ENCODE peak calls at places on chromosomes 5 and 9, in seven cellular contexts. C, Z, V, A, M, S and E are unnamed samples.

GRCh38 chr9:133876144-133876543 is 116.0 kb downstream of the VAV2 start:
- DNase-seq in C (no peak), Z (no peak), V (no peak), A (no peak), M (no peak), S (no peak), E (no peak)

GRCh38 chr9:120791161-120791560 is 2.1 kb downstream of the FBXW2 start:
- DNase-seq in C (no peak), Z (no peak), V (no peak), A (no peak), M (no peak), S (no peak), E (no peak)

GRCh38 chr5:1181451-1182359 is 19.7 kb upstream of the SLC6A19 start:
- DNase-seq in C (no peak), Z (no peak), V (no peak), A (no peak), M (no peak), S (peak), E (no peak)

GRCh38 chr9:87167161-87167560 is 219.9 kb upstream of the GAS1 start:
- DNase-seq in C (no peak), Z (no peak), V (no peak), A (no peak), M (no peak), S (no peak), E (no peak)

GRCh38 chr5:32443145-32443540 is 1.4 kb downstream of the ZFR start:
- DNase-seq in C (no peak), Z (peak), V (no peak), A (no peak), M (no peak), S (no peak), E (no peak)

GRCh38 chr5:1723957-1724821 is 75.4 kb downstream of the MRPL36 start:
- DNase-seq in C (no peak), Z (no peak), V (no peak), A (no peak), M (no peak), S (no peak), E (peak)

GRCh38 chr9:4680178-4680535 is 788 bp downstream of the CDC37L1 start:
- DNase-seq in C (no peak), Z (no peak), V (no peak), A (no peak), M (no peak), S (no peak), E (no peak)

GRCh38 chr5:14268236-14268701 is 125.1 kb downstream of the TRIO start:
- DNase-seq in C (peak), Z (peak), V (peak), A (no peak), M (no peak), S (no peak), E (no peak)

DNA sequence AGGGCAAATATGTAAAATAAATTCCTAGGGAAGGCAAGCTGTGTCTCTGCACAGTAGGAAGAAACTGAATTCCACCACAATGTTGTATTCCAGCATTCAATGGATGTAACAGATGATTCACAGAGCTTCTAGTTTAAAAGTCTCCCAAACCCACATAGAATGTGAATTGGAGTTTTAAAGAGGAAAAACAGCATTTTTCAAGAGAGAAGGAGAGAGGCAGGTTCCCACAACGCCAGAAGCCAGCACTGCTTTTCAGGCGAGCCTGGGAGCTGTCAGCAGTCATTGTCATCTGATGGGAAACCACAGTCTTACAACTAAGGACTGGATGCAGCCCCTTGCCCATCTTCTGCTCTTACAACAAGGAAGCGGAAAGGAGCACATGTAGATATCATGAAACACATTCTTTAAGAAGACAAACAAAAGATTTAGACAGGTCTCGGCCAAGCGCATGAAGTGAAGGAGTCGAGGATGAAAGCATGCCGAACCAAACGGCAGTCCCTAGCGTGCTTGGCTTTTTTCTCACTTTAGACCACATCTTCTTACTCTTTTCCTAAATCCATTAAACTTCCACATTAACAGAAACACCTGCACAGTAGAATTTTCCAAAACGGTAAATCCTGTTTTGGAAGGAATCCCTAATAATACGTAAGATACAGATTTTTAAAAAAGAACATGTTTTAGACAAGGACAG is 611 bp downstream of the DIRAS2 start:
- DNase-seq in C (no peak), Z (no peak), V (no peak), A (no peak), M (no peak), S (no peak), E (no peak)
- H3K4me3 ChIP-seq in C (no peak), Z (no peak), V (peak), A (peak), M (no peak), S (peak), E (no peak)

DNA sequence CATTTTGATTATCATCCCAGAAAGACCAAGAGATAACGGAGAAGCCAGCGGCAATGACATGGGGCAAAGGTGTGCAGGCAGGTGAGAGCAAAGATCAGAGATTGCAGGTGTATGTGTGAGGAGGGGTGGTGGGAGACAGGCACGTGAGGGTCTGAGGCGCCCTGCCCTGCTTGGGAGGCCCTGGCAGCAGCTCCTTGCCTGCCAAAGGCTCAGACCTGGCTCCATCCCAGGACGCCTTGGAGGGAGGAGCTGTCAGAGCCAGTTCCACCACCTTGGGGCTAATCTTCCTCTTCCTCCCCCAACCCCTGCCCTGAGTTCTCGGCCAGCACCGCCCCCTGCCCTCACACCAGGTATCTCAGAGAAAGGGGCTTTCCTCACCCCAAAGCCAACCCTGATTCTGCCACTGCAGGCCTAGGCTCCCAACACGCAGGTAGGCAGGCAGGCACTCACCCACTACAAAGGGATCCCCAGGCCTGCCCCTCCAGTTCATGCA is 2.0 kb downstream of the AQP3 start:
- DNase-seq in C (no peak), Z (no peak), V (no peak), A (no peak), M (no peak), S (peak), E (no peak)
- TF ChIP-seq CTCF in C (no peak), Z (no peak), V (no peak), A (no peak), M (no peak), S (no peak), E (no peak)

DNA sequence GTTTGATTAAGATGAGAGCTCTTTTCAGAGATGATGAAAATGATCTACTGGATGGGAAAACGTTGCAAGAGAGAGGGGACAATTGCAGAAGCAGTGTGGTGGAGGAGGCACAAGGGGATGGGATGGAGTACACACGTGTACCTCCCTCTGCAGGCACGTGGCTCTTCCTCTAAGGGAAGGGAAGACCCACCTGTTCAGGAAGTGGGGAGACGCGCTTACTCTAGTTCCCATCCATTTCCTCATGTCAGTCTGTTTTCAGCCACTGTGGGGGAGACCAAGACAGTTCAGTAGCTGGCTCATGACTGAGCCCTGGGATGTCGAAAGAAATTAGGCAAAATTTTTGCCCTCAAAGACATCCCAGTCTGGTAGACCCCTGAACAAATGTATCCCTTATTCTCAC is 619.2 kb upstream of the CLINT1 start:
- DNase-seq in C (no peak), Z (no peak), V (no peak), A (no peak), M (no peak), S (no peak), E (no peak)
- TF ChIP-seq POLR2A in C (no peak), Z (no peak), V (no peak), A (no peak), M (no peak), S (no peak), E (no peak)

GRCh38 chr5:82107277-82107676 is 135.5 kb downstream of the ATG10 start:
- DNase-seq in C (no peak), Z (peak), V (peak), A (no peak), M (no peak), S (no peak), E (no peak)

GRCh38 chr5:82109013-82109412 is 137.2 kb downstream of the ATG10 start:
- DNase-seq in C (no peak), Z (no peak), V (no peak), A (no peak), M (no peak), S (no peak), E (no peak)

GRCh38 chr5:82115858-82116257 is 144.0 kb downstream of the ATG10 start:
- DNase-seq in C (no peak), Z (no peak), V (no peak), A (no peak), M (no peak), S (no peak), E (no peak)

GRCh38 chr5:82106806-82107205 is 135.0 kb downstream of the ATG10 start:
- DNase-seq in C (no peak), Z (no peak), V (no peak), A (no peak), M (no peak), S (no peak), E (no peak)

GRCh38 chr5:82111191-82111590 is 139.4 kb downstream of the ATG10 start:
- DNase-seq in C (no peak), Z (peak), V (no peak), A (no peak), M (no peak), S (no peak), E (no peak)
- H3K4me3 ChIP-seq in C (no peak), Z (no peak), V (no peak), A (no peak), M (no peak), S (no peak), E (no peak)

DNA sequence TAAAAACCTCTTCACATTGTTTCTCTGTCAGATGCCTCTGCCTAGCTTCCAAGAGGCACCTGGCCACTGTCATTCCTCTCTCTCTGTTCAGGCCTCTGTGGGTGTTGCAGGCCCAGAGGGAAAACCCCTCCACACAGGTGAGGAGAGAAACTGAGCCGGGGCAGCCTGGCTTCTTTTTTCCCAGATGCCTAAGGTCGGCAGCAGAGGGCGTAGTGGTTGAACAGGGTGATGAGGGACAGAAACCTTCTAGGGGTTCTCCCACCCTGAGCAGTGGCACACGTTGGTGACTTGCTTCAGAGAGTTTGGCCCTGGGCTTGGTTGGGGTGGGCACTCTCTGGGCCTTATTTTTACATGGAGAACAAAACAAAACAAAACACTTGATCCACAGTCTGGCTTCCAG is 12.2 kb downstream of the IL9 start:
- DNase-seq in C (no peak), Z (no peak), V (no peak), A (no peak), M (no peak), S (no peak), E (no peak)
- TF ChIP-seq CTCF in C (no peak), Z (peak), V (peak), A (no peak), M (no peak), S (no peak), E (no peak)

DNA sequence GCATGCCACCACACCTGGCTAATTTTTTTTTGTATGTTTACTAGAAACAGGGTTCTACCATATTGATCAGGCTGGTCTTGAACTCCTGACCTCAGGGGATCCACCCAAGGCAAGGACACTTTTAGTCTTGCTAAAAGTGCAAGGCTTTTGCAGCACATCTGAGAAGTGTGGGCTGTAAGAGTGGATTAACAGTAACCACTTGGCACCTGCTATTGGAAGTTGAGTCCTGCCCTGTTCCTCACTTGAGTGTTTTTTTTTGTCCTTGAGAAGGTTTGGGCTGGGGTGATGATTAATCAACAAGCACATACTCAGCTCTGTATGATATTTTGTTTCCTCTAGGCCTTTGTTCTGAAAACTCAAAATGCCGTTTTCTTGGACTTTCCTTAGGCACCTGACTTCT is 37.4 kb downstream of the SNX30 start:
- DNase-seq in C (no peak), Z (no peak), V (no peak), A (no peak), M (no peak), S (no peak), E (no peak)
- TF ChIP-seq POLR2A in C (no peak), Z (no peak), V (no peak), A (no peak), M (no peak), S (no peak), E (no peak)

GRCh38 chr9:123562844-123563346 is 206.9 kb downstream of the CRB2 start:
- DNase-seq in C (no peak), Z (peak), V (no peak), A (peak), M (no peak), S (no peak), E (no peak)
- H3K4me3 ChIP-seq in C (no peak), Z (no peak), V (no peak), A (no peak), M (no peak), S (no peak), E (no peak)

DNA sequence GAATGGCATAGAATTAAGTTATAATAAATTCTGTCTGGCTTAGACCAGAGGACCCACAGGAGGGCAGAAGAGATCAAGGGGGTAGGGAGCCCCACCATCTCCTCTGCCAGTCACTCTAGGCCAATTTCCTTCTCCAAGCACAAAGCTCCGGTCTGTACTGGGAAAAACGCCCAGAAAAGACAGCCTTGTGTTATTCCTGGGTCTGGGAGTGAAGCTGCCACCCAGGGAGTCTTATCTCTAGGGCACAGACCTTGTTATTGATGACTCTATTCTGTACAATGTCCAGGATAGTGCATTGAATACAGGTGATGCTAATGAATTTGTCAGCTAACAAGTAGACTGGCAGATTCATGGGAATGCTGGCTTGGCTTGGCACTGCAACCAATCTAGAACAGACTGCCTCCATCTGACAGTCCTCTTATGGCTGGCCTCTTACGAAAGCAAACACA is 60.7 kb downstream of the MED27 start:
- DNase-seq in C (no peak), Z (peak), V (no peak), A (no peak), M (no peak), S (peak), E (no peak)
- TF ChIP-seq CTCF in C (no peak), Z (no peak), V (no peak), A (no peak), M (no peak), S (peak), E (no peak)

DNA sequence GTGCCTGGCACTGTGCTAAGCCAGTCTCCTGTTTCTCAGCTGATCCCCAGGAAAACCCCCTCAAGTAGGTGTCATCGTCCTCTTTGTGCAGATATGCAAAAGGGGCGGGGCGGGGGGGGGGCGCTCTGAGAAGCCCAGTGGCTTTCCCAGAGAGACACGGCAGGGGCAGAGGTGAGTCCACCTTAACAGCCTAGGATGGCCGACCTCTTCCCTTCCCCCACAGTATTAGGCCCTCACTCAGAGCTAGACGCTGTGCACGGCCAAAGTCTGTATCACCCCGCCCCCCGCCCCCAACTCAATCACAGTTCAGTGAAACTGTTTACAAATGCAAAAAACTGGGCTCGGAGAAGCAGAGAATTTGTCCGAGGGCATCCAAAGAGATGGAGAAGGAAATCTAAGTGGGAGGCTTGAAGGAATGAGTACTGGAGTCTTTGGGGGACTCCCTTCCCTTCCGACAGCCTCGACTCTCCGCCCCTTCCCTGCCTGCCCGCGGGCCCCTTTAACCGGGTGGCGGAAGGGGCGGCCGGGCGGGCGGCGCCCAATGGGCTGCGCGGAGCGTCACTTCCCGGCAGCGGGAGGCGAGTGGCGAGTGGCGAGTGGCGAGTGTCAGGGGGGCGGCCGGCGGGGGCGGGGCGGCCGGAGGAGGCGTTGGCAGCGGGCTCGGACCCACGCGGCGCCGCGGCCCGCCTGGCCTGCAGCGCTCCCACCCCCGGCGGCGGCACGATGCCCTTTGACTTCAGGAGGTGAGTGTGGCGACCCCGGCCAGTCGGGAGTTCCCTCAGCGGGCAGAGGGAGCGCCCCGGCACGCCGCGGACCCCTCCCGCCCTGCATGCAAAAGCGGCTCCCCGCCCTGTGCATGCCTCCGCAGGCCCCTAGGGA is at the start of gene ERGIC1:
- DNase-seq in C (peak), Z (peak), V (peak), A (peak), M (peak), S (peak), E (peak)
- TF ChIP-seq POLR2A in C (peak), Z (peak), V (peak), A (peak), M (peak), S (peak), E (no peak)